ENCODE peak calls at places on chromosomes 11 and 22, in five cellular contexts. B, I, R, H and Q are unnamed samples.

GRCh38 chr11:662689-663274 is 25.7 kb downstream of the DRD4 start:
- DNase-seq in B (no peak), I (peak), R (peak), H (peak), Q (peak)

GRCh38 chr11:19725379-19726079 is 12.9 kb downstream of the NAV2 start:
- DNase-seq in B (no peak), I (no peak), R (no peak), H (peak), Q (peak)

GRCh38 chr11:68439355-68440065 is 21.0 kb upstream of the PPP6R3 start:
- DNase-seq in B (no peak), I (no peak), R (peak), H (no peak), Q (no peak)

GRCh38 chr11:78708388-78708787 is 133.7 kb upstream of the NARS2 start:
- DNase-seq in B (no peak), I (no peak), R (peak), H (no peak), Q (peak)

GRCh38 chr11:134734894-134735293 is 322.9 kb upstream of the B3GAT1 start:
- DNase-seq in B (no peak), I (no peak), R (no peak), H (no peak), Q (no peak)

GRCh38 chr11:101840720-101841119 is 74.1 kb upstream of the CEP126 start:
- DNase-seq in B (no peak), I (no peak), R (no peak), H (no peak), Q (no peak)

GRCh38 chr11:119026970-119027369 is 3.7 kb downstream of the SLC37A4 start:
- DNase-seq in B (no peak), I (no peak), R (no peak), H (no peak), Q (no peak)

GRCh38 chr11:45676522-45677095 is 11.2 kb upstream of the CHST1 start:
- DNase-seq in B (no peak), I (no peak), R (no peak), H (peak), Q (no peak)

GRCh38 chr11:7986768-7987559 is at the start of gene EIF3F:
- DNase-seq in B (peak), I (peak), R (peak), H (peak), Q (peak)

GRCh38 chr11:68282861-68283230 is 11.1 kb upstream of the C11orf24 start:
- DNase-seq in B (no peak), I (no peak), R (no peak), H (no peak), Q (no peak)

GRCh38 chr22:41968601-41969000 is 642 bp upstream of the SEPTIN3 start:
- DNase-seq in B (no peak), I (no peak), R (peak), H (no peak), Q (no peak)

GRCh38 chr11:134583397-134583990 is 171.5 kb upstream of the B3GAT1 start:
- DNase-seq in B (no peak), I (no peak), R (no peak), H (peak), Q (no peak)

GRCh38 chr22:44409211-44409648 is 88.8 kb downstream of the RTL6 start:
- DNase-seq in B (no peak), I (no peak), R (peak), H (peak), Q (peak)

GRCh38 chr11:87870081-87870480 is 305.2 kb downstream of the RAB38 start:
- DNase-seq in B (no peak), I (no peak), R (no peak), H (no peak), Q (no peak)

GRCh38 chr11:35629914-35630313 is 11.7 kb downstream of the FJX1 start:
- DNase-seq in B (no peak), I (no peak), R (no peak), H (no peak), Q (peak)

GRCh38 chr11:69084371-69084770 is 35.6 kb downstream of the TPCN2 start:
- DNase-seq in B (no peak), I (no peak), R (no peak), H (no peak), Q (no peak)

GRCh38 chr22:49179886-49180682 is 647.6 kb downstream of the BRD1 start:
- DNase-seq in B (no peak), I (no peak), R (no peak), H (no peak), Q (no peak)

GRCh38 chr11:106827687-106828086 is 190.6 kb downstream of the GUCY1A2 start:
- DNase-seq in B (no peak), I (no peak), R (no peak), H (peak), Q (no peak)

GRCh38 chr22:39574779-39575551 is 4.4 kb downstream of the CACNA1I start:
- DNase-seq in B (no peak), I (no peak), R (no peak), H (no peak), Q (peak)

GRCh38 chr11:35030716-35031213 is 108.2 kb upstream of the CD44 start:
- DNase-seq in B (no peak), I (peak), R (no peak), H (peak), Q (peak)

GRCh38 chr11:100740440-100740839 is 53.4 kb downstream of the ARHGAP42 start:
- DNase-seq in B (no peak), I (no peak), R (no peak), H (no peak), Q (no peak)

GRCh38 chr11:13209379-13209778 is 68.2 kb upstream of the BMAL1 start:
- DNase-seq in B (no peak), I (no peak), R (no peak), H (no peak), Q (no peak)

GRCh38 chr22:23282089-23282501 is 101.8 kb downstream of the BCR start:
- DNase-seq in B (no peak), I (no peak), R (no peak), H (peak), Q (no peak)

GRCh38 chr11:99932684-99933083 is 754.4 kb upstream of the ARHGAP42 start:
- DNase-seq in B (no peak), I (no peak), R (no peak), H (no peak), Q (no peak)